ENCODE peak calls at places on chromosomes 13 and 19, in six cellular contexts. W, S, I, X, R and G are unnamed samples. For H3K9me3, the result is how much of the 10 kb centered on the place peaks cover.

GRCh38 chr19:41850381-41850780 is 5.5 kb downstream of the DMRTC2 start:
- DNase-seq in W (no peak), X (no peak), R (no peak), S (no peak), I (no peak), G (no peak)

GRCh38 chr13:113900646-113901045 is 36.8 kb upstream of the GAS6 start:
- DNase-seq in I (no peak), S (no peak), R (no peak), X (no peak), W (no peak), G (no peak)

GRCh38 chr13:113153810-113154748 is 4.4 kb upstream of the PROZ start:
- DNase-seq in R (peak), S (peak), W (peak), X (peak), I (peak), G (peak)

GRCh38 chr19:10450853-10451609 is 30.7 kb downstream of the PDE4A start:
- DNase-seq in X (peak), W (no peak), S (peak), R (no peak), I (no peak), G (no peak)

GRCh38 chr19:37551123-37551993 is 43.2 kb downstream of the ZNF571 start:
- DNase-seq in R (peak), W (peak), S (peak), I (peak), X (no peak), G (peak)

GRCh38 chr13:35953537-35954206 is 177.5 kb downstream of the DCLK1 start:
- DNase-seq in S (peak), X (peak), W (peak), I (peak), R (peak), G (peak)

GRCh38 chr19:43229315-43229714 is 23.9 kb upstream of the PSG4 start:
- DNase-seq in R (peak), S (no peak), X (no peak), I (no peak), W (no peak), G (no peak)

GRCh38 chr13:27556109-27556508 is 64.2 kb downstream of the LNX2 start:
- DNase-seq in S (no peak), R (peak), W (peak), I (no peak), X (no peak), G (peak)

GRCh38 chr19:926595-927043 is 784 bp downstream of the ARID3A start:
- DNase-seq in X (no peak), R (no peak), S (peak), W (no peak), I (peak), G (no peak)

GRCh38 chr13:31476266-31476665 is 263.1 kb upstream of the RXFP2 start:
- DNase-seq in S (no peak), X (no peak), W (peak), I (no peak), R (peak), G (no peak)

GRCh38 chr19:6691342-6691741 is 21.4 kb upstream of the TNFSF14 start:
- DNase-seq in S (no peak), X (no peak), R (no peak), W (no peak), I (no peak), G (no peak)

GRCh38 chr13:73844986-73845385 is 289.2 kb downstream of the KLF12 start:
- DNase-seq in X (no peak), S (no peak), R (peak), I (no peak), W (peak), G (no peak)

GRCh38 chr19:8206147-8207087 is 2.8 kb upstream of the CERS4 start:
- DNase-seq in R (no peak), I (no peak), W (no peak), X (no peak), S (no peak), G (no peak)

GRCh38 chr13:113970810-113971470 is 2.9 kb downstream of the C13orf46 start:
- DNase-seq in X (no peak), W (peak), R (peak), S (peak), I (peak), G (no peak)

GRCh38 chr13:100291626-100292025 is 202.7 kb downstream of the PCCA start:
- DNase-seq in I (no peak), S (no peak), X (no peak), W (no peak), R (no peak), G (no peak)

GRCh38 chr19:3524075-3524842 is 14.7 kb upstream of the TEKTIP1 start:
- DNase-seq in I (no peak), S (no peak), W (no peak), R (no peak), X (no peak), G (no peak)

GRCh38 chr13:97141564-97142005 is 80.5 kb upstream of the MBNL2 start:
- DNase-seq in I (no peak), X (peak), S (peak), W (peak), R (peak), G (peak)

GRCh38 chr19:29429021-29429420 is 96.8 kb upstream of the VSTM2B start:
- DNase-seq in X (no peak), R (no peak), S (no peak), W (no peak), I (no peak), G (no peak)

GRCh38 chr13:59458908-59459579 is 704.7 kb downstream of the DIAPH3 start:
- DNase-seq in X (no peak), I (peak), S (no peak), W (peak), R (peak), G (peak)

GRCh38 chr13:114033541-114034315 is 59.9 kb upstream of the C13orf46 start:
- DNase-seq in I (no peak), R (no peak), S (no peak), W (no peak), X (no peak), G (no peak)

GRCh38 chr19:10206226-10206873 is 11.6 kb upstream of the DNMT1 start:
- DNase-seq in S (no peak), W (peak), R (peak), I (no peak), X (no peak), G (no peak)

GRCh38 chr13:33228645-33229445 is 56.7 kb downstream of the STARD13 start:
- DNase-seq in S (no peak), I (no peak), X (peak), W (peak), R (peak), G (peak)

GRCh38 chr13:101757446-101758039 is 305.1 kb downstream of the ITGBL1 start:
- DNase-seq in S (no peak), W (peak), X (peak), R (peak), I (no peak), G (peak)

GRCh38 chr19:11106477-11106876 is 17.2 kb downstream of the LDLR start:
- DNase-seq in W (peak), R (no peak), X (no peak), S (peak), I (peak), G (no peak)

GRCh38 chr19:39599116-39599515 is 3.2 kb upstream of the LGALS13 start:
- DNase-seq in R (peak), S (no peak), I (no peak), W (peak), X (no peak), G (peak)

GRCh38 chr13:49112782-49113525 is 107.2 kb upstream of the MLNR start:
- DNase-seq in R (no peak), W (peak), X (no peak), I (no peak), S (no peak), G (no peak)

GRCh38 chr13:72652681-72653080 is 74.7 kb downstream of the MZT1 start:
- DNase-seq in R (peak), I (no peak), S (no peak), W (no peak), X (no peak), G (peak)

GRCh38 chr13:20099319-20099718 is 61.5 kb downstream of the GJA3 start:
- DNase-seq in W (no peak), S (no peak), X (no peak), I (no peak), R (no peak), G (no peak)

GRCh38 chr13:38053896-38054295 is 184.3 kb upstream of the TRPC4 start:
- DNase-seq in S (no peak), X (no peak), R (no peak), W (no peak), I (no peak), G (no peak)

GRCh38 chr19:18939922-18940775 is 868 bp downstream of the HOMER3 start:
- DNase-seq in S (peak), X (peak), I (peak), R (peak), W (peak), G (peak)

GRCh38 chr19:33048806-33049676 is 15.6 kb downstream of the RHPN2 start:
- DNase-seq in I (no peak), W (no peak), S (no peak), X (no peak), R (peak), G (no peak)

DNA sequence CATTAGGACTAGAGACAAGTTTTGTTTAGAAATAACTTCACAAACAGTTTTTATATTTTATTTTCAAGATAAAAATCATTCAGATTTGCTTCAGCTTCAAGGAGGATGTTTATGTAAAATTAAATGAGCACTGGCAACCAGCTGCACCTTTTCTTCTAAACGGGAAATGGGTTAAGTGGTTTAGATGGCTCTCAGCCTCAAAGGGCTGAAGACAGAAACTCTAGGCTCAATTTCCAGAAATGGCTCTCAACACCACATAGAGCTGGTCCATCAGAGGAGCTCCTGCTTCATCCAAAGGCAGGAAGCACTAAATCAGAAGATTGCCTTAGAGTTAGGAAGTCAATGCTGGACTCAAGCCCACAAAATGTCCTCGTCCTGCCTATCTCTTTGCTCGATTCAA is 74.7 kb downstream of the ZNF429 start:
- DNase-seq in R (no peak), S (no peak), X (no peak), I (no peak), W (no peak), G (no peak)
- H3K9me3 ChIP-seq in R (under half), S (under half), X (under half), I (under half), W (under half), G (under half)

GRCh38 chr19:31235806-31236205 is 113.4 kb downstream of the TSHZ3 start:
- DNase-seq in I (no peak), S (no peak), W (no peak), X (no peak), R (no peak), G (no peak)
- H3K9me3 ChIP-seq in I (under half), S (under half), W (under half), X (under half), R (under half), G (under half)

DNA sequence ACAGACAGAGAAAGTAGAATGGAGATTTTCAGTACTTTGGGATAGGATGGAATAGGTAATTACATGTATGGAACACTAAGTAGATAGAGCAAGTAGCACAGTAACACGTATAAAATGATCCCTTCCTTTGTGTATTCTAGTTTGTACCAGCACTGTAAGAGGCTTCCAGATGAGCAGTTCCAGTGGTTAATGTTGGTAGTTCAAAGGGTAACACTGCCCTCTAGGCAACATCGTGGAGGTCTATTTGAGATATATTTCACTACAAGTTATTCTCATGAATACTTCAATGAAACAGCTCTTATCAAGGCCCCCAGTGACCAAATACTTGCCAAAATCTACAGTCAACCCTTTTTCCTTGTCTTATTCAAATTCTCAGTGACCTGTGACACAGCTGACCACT is 13.5 kb upstream of the ZNF563 start:
- DNase-seq in I (no peak), X (no peak), W (no peak), S (no peak), R (no peak), G (no peak)
- H3K9me3 ChIP-seq in I (half or more), X (under half), W (under half), S (half or more), R (under half), G (under half)

GRCh38 chr13:29522044-29522685 is 73.3 kb downstream of the SLC7A1 start:
- DNase-seq in W (peak), I (no peak), X (no peak), R (peak), S (no peak), G (no peak)
- H3K9me3 ChIP-seq in W (under half), I (under half), X (under half), R (under half), S (under half), G (under half)

GRCh38 chr13:76455960-76456359 is 430.2 kb downstream of the KCTD12 start:
- DNase-seq in I (no peak), S (no peak), R (peak), X (no peak), W (peak), G (peak)

DNA sequence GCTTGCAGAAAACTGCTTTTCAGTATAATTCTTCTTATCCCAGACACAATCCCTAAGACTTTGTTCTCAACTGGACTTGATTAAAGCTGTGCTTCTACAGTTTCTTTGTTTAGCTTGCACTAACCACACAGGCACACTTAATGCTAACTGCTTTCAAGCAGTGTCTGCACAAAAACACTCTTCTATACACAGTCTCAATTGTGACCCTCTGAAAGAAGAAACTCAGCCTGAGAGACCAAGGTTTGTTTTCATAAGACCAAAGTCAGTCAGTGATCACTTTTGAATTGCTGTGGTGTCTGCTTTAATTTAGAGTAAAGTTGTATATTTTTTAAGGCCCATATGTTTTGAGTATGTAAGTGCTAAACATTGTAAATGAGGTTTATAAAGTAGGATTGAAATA is 431.2 kb downstream of the KCTD12 start:
- DNase-seq in X (no peak), S (no peak), W (no peak), I (no peak), R (peak), G (no peak)
- H3K9me3 ChIP-seq in X (under half), S (under half), W (under half), I (under half), R (under half), G (under half)

DNA sequence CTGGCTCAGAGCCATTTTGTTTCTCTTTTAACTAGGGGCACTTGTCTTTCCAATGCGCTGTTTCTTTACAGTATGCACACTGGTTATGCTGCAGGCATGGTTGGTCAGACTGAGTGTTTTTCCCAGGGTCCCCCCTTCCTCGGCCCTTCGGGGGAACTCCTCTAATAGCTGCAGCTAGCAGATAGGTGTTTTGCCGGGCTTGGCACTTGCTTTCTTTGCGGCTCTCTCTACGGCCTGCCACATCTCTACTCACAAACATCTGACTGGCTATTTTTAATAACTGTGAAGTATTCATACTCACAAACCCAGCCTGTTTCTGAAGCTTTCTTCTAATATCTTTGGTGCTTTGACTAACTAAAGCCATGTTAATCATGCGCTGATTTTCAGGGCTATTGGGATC is 89.4 kb downstream of the SLC25A15 start:
- DNase-seq in S (no peak), I (no peak), X (no peak), R (no peak), W (no peak), G (no peak)
- H3K9me3 ChIP-seq in S (under half), I (under half), X (under half), R (under half), W (under half), G (under half)

GRCh38 chr19:27925202-27925601 is 1287.7 kb downstream of the UQCRFS1 start:
- DNase-seq in W (no peak), S (no peak), R (no peak), X (no peak), I (no peak), G (no peak)
- H3K9me3 ChIP-seq in W (under half), S (under half), R (under half), X (under half), I (under half), G (under half)